ENCODE peak calls at places on chromosomes 2 and 18, in five cellular contexts. T is A549, I is IMR-90, C is K562, Y is GM12878. G is an unnamed sample.

GRCh38 chr2:207480521-207481034 is 49.2 kb upstream of the CREB1 start:
- DNase-seq in I (no peak), T (no peak), C (no peak), Y (no peak), G (no peak)

GRCh38 chr2:42096869-42097591 is 49.2 kb downstream of the PKDCC start:
- DNase-seq in T (no peak), I (no peak), C (no peak), Y (no peak), G (peak)

GRCh38 chr2:6806605-6807004 is 59.1 kb downstream of the CMPK2 start:
- DNase-seq in T (no peak), Y (no peak), C (no peak), I (no peak), G (no peak)

GRCh38 chr18:57846258-57846657 is 43.1 kb upstream of the ATP8B1 start:
- DNase-seq in C (peak), Y (no peak), T (peak), I (peak), G (no peak)

GRCh38 chr2:224222320-224222719 is 179.6 kb downstream of the FAM124B start:
- DNase-seq in Y (no peak), I (peak), C (no peak), T (no peak), G (no peak)

GRCh38 chr2:178418426-178418825 is 32.5 kb downstream of the PRKRA start:
- DNase-seq in I (peak), C (no peak), Y (no peak), T (no peak), G (no peak)

GRCh38 chr2:120236296-120236695 is 13.1 kb upstream of the TMEM185B start:
- DNase-seq in T (no peak), C (no peak), Y (no peak), I (no peak), G (no peak)

GRCh38 chr2:44325897-44326296 is 35.4 kb downstream of the PREPL start:
- DNase-seq in Y (no peak), I (no peak), C (no peak), T (no peak), G (no peak)

GRCh38 chr2:166337932-166338331 is 37.8 kb downstream of the SCN9A start:
- DNase-seq in I (no peak), T (no peak), C (no peak), Y (no peak), G (no peak)

GRCh38 chr2:54984476-54984875 is 65.8 kb downstream of the RTN4 start:
- DNase-seq in C (no peak), Y (no peak), I (no peak), T (no peak), G (no peak)

GRCh38 chr2:209532321-209532720 is 108.5 kb downstream of the MAP2 start:
- DNase-seq in T (no peak), C (no peak), I (no peak), Y (no peak), G (no peak)

GRCh38 chr2:99729104-99729503 is 239.3 kb upstream of the REV1 start:
- DNase-seq in T (no peak), I (peak), Y (no peak), C (no peak), G (peak)

GRCh38 chr2:115162454-115163293 is 720.2 kb downstream of the DPP10 start:
- DNase-seq in Y (no peak), T (no peak), I (no peak), C (no peak), G (peak)

GRCh38 chr2:86492057-86492456 is 50.9 kb downstream of the KDM3A start:
- DNase-seq in C (no peak), I (no peak), T (no peak), Y (no peak), G (no peak)

GRCh38 chr2:32946314-32947075 is at the start of gene LTBP1:
- DNase-seq in I (peak), C (peak), T (peak), Y (no peak), G (peak)

GRCh38 chr2:126858436-126858835 is 40.3 kb upstream of the TEX51 start:
- DNase-seq in I (no peak), T (no peak), Y (no peak), C (no peak), G (no peak)

GRCh38 chr2:148459300-148459891 is 185.2 kb upstream of the EPC2 start:
- DNase-seq in I (peak), Y (no peak), T (no peak), C (no peak), G (no peak)

GRCh38 chr2:160242863-160243552 is 42.9 kb upstream of the ITGB6 start:
- DNase-seq in T (no peak), C (no peak), I (no peak), Y (no peak), G (no peak)

GRCh38 chr18:14100503-14101286 is 31.5 kb downstream of the ZNF519 start:
- DNase-seq in I (no peak), C (no peak), Y (no peak), T (no peak), G (no peak)

GRCh38 chr18:6607348-6607747 is 122.2 kb upstream of the ARHGAP28 start:
- DNase-seq in C (no peak), I (no peak), T (no peak), Y (no peak), G (no peak)

GRCh38 chr2:236768393-236769140 is 198.9 kb downstream of the ACKR3 start:
- DNase-seq in C (no peak), I (peak), T (no peak), Y (no peak), G (no peak)

GRCh38 chr2:40448476-40449079 is 3.3 kb downstream of the SLC8A1 start:
- DNase-seq in C (no peak), Y (no peak), I (peak), T (peak), G (peak)

GRCh38 chr2:9092383-9093282 is 89.1 kb upstream of the MBOAT2 start:
- DNase-seq in T (no peak), C (peak), I (no peak), Y (peak), G (no peak)

GRCh38 chr18:74870950-74871349 is 273.3 kb downstream of the ZNF407 start:
- DNase-seq in C (no peak), I (no peak), Y (no peak), T (no peak), G (no peak)

GRCh38 chr2:189411860-189412259 is 29.4 kb upstream of the WDR75 start:
- DNase-seq in T (no peak), C (no peak), Y (no peak), I (peak), G (no peak)

GRCh38 chr2:234363011-234363487 is 133.8 kb downstream of the ARL4C start:
- DNase-seq in T (peak), Y (no peak), I (no peak), C (no peak), G (no peak)

GRCh38 chr2:190607657-190608357 is 41.1 kb upstream of the NAB1 start:
- DNase-seq in T (peak), I (peak), C (no peak), Y (no peak), G (no peak)

GRCh38 chr2:68385907-68386287 is 20.8 kb downstream of the PLEK start:
- DNase-seq in I (no peak), Y (no peak), T (no peak), C (no peak), G (no peak)

GRCh38 chr18:33573193-33573592 is 4.8 kb upstream of the ASXL3 start:
- DNase-seq in C (no peak), I (no peak), Y (no peak), T (no peak), G (no peak)

GRCh38 chr2:5692561-5693287 is 540 bp downstream of the SOX11 start:
- DNase-seq in T (no peak), I (peak), Y (no peak), C (no peak), G (peak)

GRCh38 chr2:211351998-211352397 is 795.6 kb downstream of the CPS1 start:
- DNase-seq in I (no peak), C (no peak), T (no peak), Y (no peak), G (no peak)

GRCh38 chr2:147782521-147782920 is 62.3 kb upstream of the ACVR2A start:
- DNase-seq in T (no peak), I (peak), Y (no peak), C (peak), G (no peak)

GRCh38 chr18:64132871-64133270 is 16.0 kb downstream of the LINC00305 start:
- DNase-seq in Y (no peak), C (no peak), T (no peak), I (no peak), G (no peak)

GRCh38 chr2:104897515-104898184 is 43.7 kb downstream of the POU3F3 start:
- DNase-seq in Y (no peak), C (no peak), I (peak), T (no peak), G (no peak)

GRCh38 chr2:71226391-71226964 is 425 bp downstream of the PAIP2B start:
- DNase-seq in I (no peak), C (no peak), Y (no peak), T (no peak), G (peak)

GRCh38 chr2:74130211-74130995 is 17.3 kb downstream of the BOLA3 start:
- DNase-seq in C (no peak), Y (no peak), T (no peak), I (no peak), G (no peak)
- TF ChIP-seq RCOR1 in C (no peak), Y (no peak), T (no peak), I (no peak), G (no peak)

DNA sequence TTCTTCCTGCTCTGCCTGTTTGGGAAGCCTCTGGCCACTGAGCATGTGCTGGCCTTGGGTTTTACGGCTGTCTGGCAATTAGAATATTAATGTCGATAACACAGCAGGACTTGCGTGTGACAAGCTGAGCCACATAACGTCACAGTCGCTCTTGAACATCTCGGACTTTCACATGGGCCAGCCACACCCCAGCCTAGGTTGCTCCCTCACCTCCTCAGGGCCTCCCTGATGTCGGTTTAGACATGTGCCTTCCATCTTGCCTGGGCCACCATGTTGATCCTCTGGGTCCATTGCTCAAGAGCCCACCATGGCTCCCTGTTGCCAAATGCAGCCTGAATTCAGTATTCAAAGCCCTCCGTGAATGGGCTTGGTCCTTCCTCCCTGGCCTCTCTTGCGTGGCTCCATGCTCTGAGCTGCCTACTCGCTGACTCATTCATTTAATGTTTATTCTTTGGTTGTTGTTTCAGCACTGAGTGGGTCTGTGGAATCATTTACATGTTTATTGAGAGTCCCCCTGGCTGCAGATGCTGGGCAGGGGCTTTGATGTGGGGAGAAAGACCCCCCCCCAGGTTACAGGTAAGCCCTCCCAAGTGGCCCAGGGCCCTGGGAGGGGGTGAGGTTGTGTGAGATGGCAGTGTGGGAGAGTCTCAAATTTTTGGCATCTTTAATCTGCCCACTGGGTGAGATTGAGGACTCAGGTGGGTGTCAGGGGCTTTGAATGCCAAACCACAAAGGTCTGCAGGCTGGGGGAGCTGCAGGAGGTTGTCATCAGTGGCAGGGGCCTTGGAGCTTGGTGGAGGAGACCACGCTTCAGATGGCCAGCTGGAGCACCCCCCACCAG is 62.0 kb downstream of the ODC1 start:
- DNase-seq in I (peak), T (peak), C (no peak), Y (no peak), G (no peak)
- TF ChIP-seq RCOR1 in I (no peak), T (no peak), C (no peak), Y (no peak), G (no peak)

DNA sequence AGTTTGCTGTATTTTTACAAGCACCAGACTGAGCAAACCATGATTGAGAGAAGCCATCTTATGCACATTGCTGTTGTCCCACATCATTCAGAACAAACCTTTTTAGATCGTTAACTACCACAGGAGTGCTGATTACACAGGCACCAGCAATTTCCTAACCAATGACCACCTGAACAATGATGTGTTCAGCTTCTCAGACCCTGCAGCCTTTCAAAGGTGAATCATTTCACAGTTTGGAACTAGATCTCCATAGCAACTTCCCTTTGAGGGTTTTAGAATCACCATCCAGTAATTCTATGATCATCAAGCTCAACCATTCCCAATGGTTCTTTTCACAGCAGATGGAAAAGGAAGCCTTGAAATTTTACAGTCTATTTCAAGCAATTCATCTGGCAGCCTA is 71.4 kb downstream of the OLA1 start:
- DNase-seq in C (no peak), I (peak), Y (no peak), T (no peak), G (no peak)
- TF ChIP-seq RCOR1 in C (no peak), I (no peak), Y (no peak), T (no peak), G (no peak)

DNA sequence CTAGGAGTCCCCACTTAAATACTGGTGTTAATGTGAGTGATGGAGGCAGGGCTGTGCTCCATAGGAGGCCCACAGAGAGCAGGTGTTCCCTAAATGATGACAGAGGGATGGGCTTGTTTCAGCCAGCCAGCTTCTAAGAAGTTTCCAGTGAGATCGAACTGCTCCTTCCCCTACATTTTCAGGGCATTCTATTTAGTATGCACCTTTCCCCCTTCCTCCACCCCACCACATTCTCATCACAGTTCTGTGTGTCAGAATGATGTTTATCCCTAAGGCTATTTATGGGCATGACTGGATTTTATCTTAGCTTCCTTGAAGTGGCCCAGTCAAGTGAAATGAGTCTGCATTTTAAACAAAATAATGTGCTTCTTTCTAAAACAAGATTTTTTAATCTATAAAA is 213.1 kb downstream of the TRIB2 start:
- DNase-seq in Y (no peak), I (no peak), T (no peak), C (no peak), G (no peak)
- TF ChIP-seq RCOR1 in Y (no peak), I (no peak), T (no peak), C (no peak), G (no peak)

GRCh38 chr2:20638646-20639430 is 12.1 kb downstream of the HS1BP3 start:
- DNase-seq in T (no peak), I (no peak), Y (no peak), C (no peak), G (no peak)
- TF ChIP-seq RCOR1 in T (no peak), I (no peak), Y (no peak), C (no peak), G (no peak)

GRCh38 chr18:23746851-23747250 is 57.6 kb downstream of the LAMA3 start:
- DNase-seq in T (no peak), Y (no peak), I (no peak), C (no peak), G (no peak)

GRCh38 chr18:23745366-23745765 is 56.1 kb downstream of the LAMA3 start:
- DNase-seq in T (no peak), Y (no peak), I (no peak), C (no peak), G (no peak)

GRCh38 chr18:23738575-23738974 is 49.3 kb downstream of the LAMA3 start:
- DNase-seq in Y (no peak), I (no peak), T (no peak), C (no peak), G (no peak)

GRCh38 chr18:23740105-23740830 is 51.0 kb downstream of the LAMA3 start:
- DNase-seq in T (no peak), I (no peak), Y (no peak), C (no peak), G (no peak)

GRCh38 chr18:23743733-23744333 is 54.6 kb downstream of the LAMA3 start:
- DNase-seq in I (no peak), Y (no peak), C (no peak), T (no peak), G (no peak)
- TF ChIP-seq RCOR1 in I (no peak), Y (no peak), C (no peak), T (no peak), G (no peak)

GRCh38 chr2:232139171-232139594 is 177.7 kb downstream of the DIS3L2 start:
- DNase-seq in T (no peak), Y (no peak), C (no peak), I (no peak), G (no peak)
- TF ChIP-seq RCOR1 in T (no peak), Y (no peak), C (no peak), I (no peak), G (no peak)